ENCODE peak calls at places on chromosomes 6 and 20, in six cellular contexts. One of them, this sample, is unnamed.

GRCh38 chr6:89610149-89610642 is 28.4 kb downstream of the LYRM2 start:
- DNase-seq in left ventricle myocardium inferior: peak
- DNase-seq in brain microvascular endothelial cell: peak
- DNase-seq in colonic mucosa: peak
- DNase-seq in uterus: peak
- DNase-seq in GM23338: peak
- DNase-seq in this sample: no peak

GRCh38 chr20:3398681-3399252 is 8.7 kb downstream of the DNAAF9 start:
- DNase-seq in left ventricle myocardium inferior: no peak
- DNase-seq in brain microvascular endothelial cell: peak
- DNase-seq in colonic mucosa: no peak
- DNase-seq in uterus: no peak
- DNase-seq in GM23338: no peak
- DNase-seq in this sample: no peak

GRCh38 chr6:107968081-107968480 is 10.1 kb upstream of the SEC63 start:
- DNase-seq in left ventricle myocardium inferior: no peak
- DNase-seq in brain microvascular endothelial cell: no peak
- DNase-seq in colonic mucosa: no peak
- DNase-seq in uterus: no peak
- DNase-seq in GM23338: no peak
- DNase-seq in this sample: no peak

GRCh38 chr20:16107172-16107870 is 465.9 kb downstream of the KIF16B start:
- DNase-seq in left ventricle myocardium inferior: no peak
- DNase-seq in brain microvascular endothelial cell: no peak
- DNase-seq in colonic mucosa: no peak
- DNase-seq in uterus: no peak
- DNase-seq in GM23338: no peak
- DNase-seq in this sample: no peak

GRCh38 chr6:67411036-67411435 is 1224.0 kb upstream of the ADGRB3 start:
- DNase-seq in left ventricle myocardium inferior: no peak
- DNase-seq in brain microvascular endothelial cell: peak
- DNase-seq in colonic mucosa: no peak
- DNase-seq in uterus: no peak
- DNase-seq in GM23338: no peak
- DNase-seq in this sample: no peak

GRCh38 chr20:49916146-49917002 is 1.0 kb upstream of the SPATA2 start:
- DNase-seq in left ventricle myocardium inferior: no peak
- DNase-seq in brain microvascular endothelial cell: no peak
- DNase-seq in colonic mucosa: peak
- DNase-seq in uterus: no peak
- DNase-seq in GM23338: no peak
- DNase-seq in this sample: no peak

GRCh38 chr20:49388790-49389189 is 93.7 kb downstream of the KCNB1 start:
- DNase-seq in left ventricle myocardium inferior: no peak
- DNase-seq in brain microvascular endothelial cell: no peak
- DNase-seq in colonic mucosa: no peak
- DNase-seq in uterus: no peak
- DNase-seq in GM23338: no peak
- DNase-seq in this sample: no peak

GRCh38 chr6:37826188-37826587 is 6.7 kb downstream of the ZFAND3 start:
- DNase-seq in left ventricle myocardium inferior: no peak
- DNase-seq in brain microvascular endothelial cell: no peak
- DNase-seq in colonic mucosa: no peak
- DNase-seq in uterus: no peak
- DNase-seq in GM23338: no peak
- DNase-seq in this sample: no peak

GRCh38 chr6:157535354-157536217 is 154.6 kb downstream of the ZDHHC14 start:
- DNase-seq in left ventricle myocardium inferior: no peak
- DNase-seq in brain microvascular endothelial cell: peak
- DNase-seq in colonic mucosa: no peak
- DNase-seq in uterus: peak
- DNase-seq in GM23338: no peak
- DNase-seq in this sample: peak

GRCh38 chr6:30600576-30600975 is 16.5 kb downstream of the PPP1R10 start:
- DNase-seq in left ventricle myocardium inferior: peak
- DNase-seq in brain microvascular endothelial cell: no peak
- DNase-seq in colonic mucosa: no peak
- DNase-seq in uterus: no peak
- DNase-seq in GM23338: no peak
- DNase-seq in this sample: no peak

GRCh38 chr6:135227349-135227748 is 46.2 kb downstream of the MYB start:
- DNase-seq in left ventricle myocardium inferior: no peak
- DNase-seq in brain microvascular endothelial cell: no peak
- DNase-seq in colonic mucosa: no peak
- DNase-seq in uterus: no peak
- DNase-seq in GM23338: no peak
- DNase-seq in this sample: no peak

GRCh38 chr6:37365791-37366190 is 12.0 kb downstream of the RNF8 start:
- DNase-seq in left ventricle myocardium inferior: no peak
- DNase-seq in brain microvascular endothelial cell: no peak
- DNase-seq in colonic mucosa: no peak
- DNase-seq in uterus: no peak
- DNase-seq in GM23338: peak
- DNase-seq in this sample: no peak

GRCh38 chr6:166769648-166770047 is 142.6 kb upstream of the RPS6KA2 start:
- DNase-seq in left ventricle myocardium inferior: no peak
- DNase-seq in brain microvascular endothelial cell: no peak
- DNase-seq in colonic mucosa: peak
- DNase-seq in uterus: no peak
- DNase-seq in GM23338: no peak
- DNase-seq in this sample: no peak

GRCh38 chr6:151358475-151358874 is 32.9 kb downstream of the ZBTB2 start:
- DNase-seq in left ventricle myocardium inferior: no peak
- DNase-seq in brain microvascular endothelial cell: no peak
- DNase-seq in colonic mucosa: no peak
- DNase-seq in uterus: no peak
- DNase-seq in GM23338: no peak
- DNase-seq in this sample: no peak

GRCh38 chr6:10951675-10952282 is 64.9 kb downstream of the SYCP2L start:
- DNase-seq in left ventricle myocardium inferior: no peak
- DNase-seq in brain microvascular endothelial cell: peak
- DNase-seq in colonic mucosa: no peak
- DNase-seq in uterus: no peak
- DNase-seq in GM23338: peak
- DNase-seq in this sample: no peak

GRCh38 chr6:98824163-98824906 is 10.0 kb upstream of the POU3F2 start:
- DNase-seq in left ventricle myocardium inferior: no peak
- DNase-seq in brain microvascular endothelial cell: no peak
- DNase-seq in colonic mucosa: no peak
- DNase-seq in uterus: no peak
- DNase-seq in GM23338: peak
- DNase-seq in this sample: no peak

GRCh38 chr6:134071876-134072275 is 19.5 kb upstream of the SLC2A12 start:
- DNase-seq in left ventricle myocardium inferior: no peak
- DNase-seq in brain microvascular endothelial cell: no peak
- DNase-seq in colonic mucosa: no peak
- DNase-seq in uterus: no peak
- DNase-seq in GM23338: no peak
- DNase-seq in this sample: no peak

GRCh38 chr6:44527961-44528644 is 140.6 kb downstream of the CDC5L start:
- DNase-seq in left ventricle myocardium inferior: no peak
- DNase-seq in brain microvascular endothelial cell: no peak
- DNase-seq in colonic mucosa: no peak
- DNase-seq in uterus: no peak
- DNase-seq in GM23338: no peak
- DNase-seq in this sample: no peak

GRCh38 chr6:146905313-146905712 is 298.9 kb upstream of the STXBP5 start:
- DNase-seq in left ventricle myocardium inferior: no peak
- DNase-seq in brain microvascular endothelial cell: peak
- DNase-seq in colonic mucosa: no peak
- DNase-seq in uterus: no peak
- DNase-seq in GM23338: no peak
- DNase-seq in this sample: no peak

GRCh38 chr20:24379116-24379927 is 90.1 kb upstream of the SYNDIG1 start:
- DNase-seq in left ventricle myocardium inferior: peak
- DNase-seq in brain microvascular endothelial cell: peak
- DNase-seq in colonic mucosa: no peak
- DNase-seq in uterus: peak
- DNase-seq in GM23338: no peak
- DNase-seq in this sample: no peak

GRCh38 chr6:11172501-11173337 is 59.7 kb downstream of the NEDD9 start:
- DNase-seq in left ventricle myocardium inferior: peak
- DNase-seq in brain microvascular endothelial cell: peak
- DNase-seq in colonic mucosa: peak
- DNase-seq in uterus: peak
- DNase-seq in GM23338: peak
- DNase-seq in this sample: peak

GRCh38 chr6:42302441-42302840 is 84.8 kb upstream of the MRPS10 start:
- DNase-seq in left ventricle myocardium inferior: no peak
- DNase-seq in brain microvascular endothelial cell: no peak
- DNase-seq in colonic mucosa: no peak
- DNase-seq in uterus: no peak
- DNase-seq in GM23338: no peak
- DNase-seq in this sample: no peak

GRCh38 chr6:887583-888235 is 194.8 kb upstream of the EXOC2 start:
- DNase-seq in left ventricle myocardium inferior: no peak
- DNase-seq in brain microvascular endothelial cell: no peak
- DNase-seq in colonic mucosa: no peak
- DNase-seq in uterus: no peak
- DNase-seq in GM23338: peak
- DNase-seq in this sample: no peak

GRCh38 chr6:1917628-1918371 is 308.1 kb downstream of the FOXC1 start:
- DNase-seq in left ventricle myocardium inferior: no peak
- DNase-seq in brain microvascular endothelial cell: peak
- DNase-seq in colonic mucosa: no peak
- DNase-seq in uterus: no peak
- DNase-seq in GM23338: no peak
- DNase-seq in this sample: no peak

GRCh38 chr6:134424131-134424794 is 106.4 kb upstream of the SGK1 start:
- DNase-seq in left ventricle myocardium inferior: no peak
- DNase-seq in brain microvascular endothelial cell: no peak
- DNase-seq in colonic mucosa: no peak
- DNase-seq in uterus: no peak
- DNase-seq in GM23338: no peak
- DNase-seq in this sample: no peak

GRCh38 chr6:106628658-106629102 is 618 bp downstream of the RTN4IP1 start:
- DNase-seq in left ventricle myocardium inferior: no peak
- DNase-seq in brain microvascular endothelial cell: no peak
- DNase-seq in colonic mucosa: peak
- DNase-seq in uterus: no peak
- DNase-seq in GM23338: no peak
- DNase-seq in this sample: no peak

GRCh38 chr20:59030911-59031310 is 1.2 kb downstream of the ATP5F1E start:
- DNase-seq in left ventricle myocardium inferior: no peak
- DNase-seq in brain microvascular endothelial cell: no peak
- DNase-seq in colonic mucosa: no peak
- DNase-seq in uterus: no peak
- DNase-seq in GM23338: no peak
- DNase-seq in this sample: no peak
- H3K27ac ChIP-seq in left ventricle myocardium inferior: peak
- H3K27ac ChIP-seq in brain microvascular endothelial cell: no peak
- H3K27ac ChIP-seq in colonic mucosa: peak
- H3K27ac ChIP-seq in uterus: no peak
- H3K27ac ChIP-seq in GM23338: no peak
- H3K27ac ChIP-seq in this sample: no peak

DNA sequence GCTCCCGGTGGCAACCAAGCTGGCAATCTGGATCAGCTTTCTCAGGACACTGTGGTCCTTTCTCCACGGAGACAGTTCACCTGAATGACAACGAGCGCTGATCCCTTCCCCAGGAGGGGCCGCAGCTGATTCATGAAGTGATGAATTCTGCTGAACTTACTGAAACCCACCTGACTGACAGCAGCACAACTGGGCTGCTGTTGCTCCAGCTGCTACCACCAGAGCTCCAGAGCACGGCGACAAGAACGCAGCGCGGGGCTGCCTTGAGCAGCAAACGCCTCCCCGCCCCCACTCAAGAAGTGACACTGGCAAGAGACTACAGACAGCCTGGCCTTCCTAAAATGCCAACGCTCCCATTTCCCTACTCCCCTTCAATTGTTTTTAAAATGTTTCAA is 10.0 kb downstream of the PXDC1 start:
- DNase-seq in left ventricle myocardium inferior: no peak
- DNase-seq in brain microvascular endothelial cell: no peak
- DNase-seq in colonic mucosa: no peak
- DNase-seq in uterus: no peak
- DNase-seq in GM23338: no peak
- DNase-seq in this sample: no peak
- H3K4me3 ChIP-seq in left ventricle myocardium inferior: peak
- H3K4me3 ChIP-seq in brain microvascular endothelial cell: no peak
- H3K4me3 ChIP-seq in colonic mucosa: no peak
- H3K4me3 ChIP-seq in uterus: no peak
- H3K4me3 ChIP-seq in GM23338: no peak
- H3K4me3 ChIP-seq in this sample: no peak

DNA sequence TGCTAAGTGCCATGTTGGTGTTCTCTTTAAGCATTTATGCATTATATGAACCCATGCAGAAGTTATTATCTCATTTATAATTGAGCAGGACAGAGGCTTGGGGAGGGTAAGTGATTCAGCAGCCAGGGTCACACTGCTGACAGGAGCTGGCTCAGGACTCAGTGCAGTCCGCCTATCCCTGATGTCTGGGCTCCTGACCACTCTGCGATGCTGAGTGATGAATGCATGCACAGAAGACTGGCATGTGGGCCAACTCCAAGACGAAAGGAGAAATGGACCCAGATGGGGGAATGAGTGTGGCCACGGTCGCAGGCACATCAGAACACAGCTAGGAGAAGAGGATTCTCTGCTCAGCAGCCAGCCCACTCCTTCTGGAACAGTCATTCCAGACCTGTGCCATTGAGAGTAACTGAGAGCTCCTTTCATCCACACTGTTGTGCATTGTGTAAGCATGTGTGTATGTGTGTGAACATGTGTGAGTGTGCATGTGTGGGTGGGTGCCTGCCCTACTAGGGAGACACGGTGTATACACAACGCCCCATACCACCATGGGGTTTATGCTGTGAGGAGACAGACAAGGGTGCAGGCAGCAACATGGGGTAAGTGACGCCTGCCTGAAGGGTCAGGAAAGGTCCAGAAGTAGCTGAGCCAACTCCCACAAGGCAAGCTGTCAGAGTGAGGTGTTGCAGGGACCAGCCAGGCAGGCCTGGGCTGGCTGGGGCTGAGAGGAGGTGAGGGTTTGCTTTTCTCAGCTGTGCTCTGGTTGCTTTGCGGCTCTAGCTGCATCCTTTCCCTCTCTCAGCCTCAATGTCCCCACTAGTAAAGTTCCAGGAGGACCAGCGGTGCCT is 97.8 kb upstream of the PMEPA1 start:
- DNase-seq in left ventricle myocardium inferior: peak
- DNase-seq in brain microvascular endothelial cell: no peak
- DNase-seq in colonic mucosa: no peak
- DNase-seq in uterus: no peak
- DNase-seq in GM23338: no peak
- DNase-seq in this sample: no peak
- H3K27ac ChIP-seq in left ventricle myocardium inferior: peak
- H3K27ac ChIP-seq in brain microvascular endothelial cell: no peak
- H3K27ac ChIP-seq in colonic mucosa: no peak
- H3K27ac ChIP-seq in uterus: no peak
- H3K27ac ChIP-seq in GM23338: no peak
- H3K27ac ChIP-seq in this sample: no peak

DNA sequence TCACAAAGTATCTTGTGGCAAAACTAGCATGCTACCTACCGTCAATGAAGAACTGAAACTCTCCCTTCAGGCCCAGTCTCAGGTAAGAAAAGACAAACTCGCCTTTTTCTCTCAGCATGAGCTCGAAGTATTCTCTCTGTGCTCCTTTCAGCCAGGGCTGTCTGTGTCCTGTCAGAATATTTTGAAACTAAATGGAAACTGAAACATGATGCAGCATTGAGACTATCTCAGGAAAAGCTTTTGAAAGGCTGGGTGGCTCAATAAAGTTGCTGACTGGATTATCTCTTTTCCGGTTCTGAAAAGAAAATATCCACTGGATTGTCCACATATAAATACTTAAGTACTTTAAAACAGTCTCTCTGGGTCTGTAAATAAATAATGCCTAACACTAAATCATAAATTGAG is 718 bp downstream of the CALHM5 start:
- DNase-seq in left ventricle myocardium inferior: no peak
- DNase-seq in brain microvascular endothelial cell: peak
- DNase-seq in colonic mucosa: no peak
- DNase-seq in uterus: no peak
- DNase-seq in GM23338: no peak
- DNase-seq in this sample: no peak
- H3K4me3 ChIP-seq in left ventricle myocardium inferior: peak
- H3K4me3 ChIP-seq in brain microvascular endothelial cell: peak
- H3K4me3 ChIP-seq in colonic mucosa: peak
- H3K4me3 ChIP-seq in uterus: peak
- H3K4me3 ChIP-seq in GM23338: no peak
- H3K4me3 ChIP-seq in this sample: peak